ENCODE peak calls at places on chromosomes 16 and 17, in eight cellular contexts. T, L, V, B, D, U, I and P are unnamed samples.

GRCh38 chr17:30950669-30951399 is 20.0 kb upstream of the RNF135 start:
- DNase-seq in T (no peak), L (peak; percentile 93), V (peak; percentile 81), B (peak; percentile 46), D (peak; percentile 87), U (no peak), I (peak; percentile 43), P (peak; percentile 91)

GRCh38 chr17:38349097-38349904 is 2.3 kb upstream of the SOCS7 start:
- DNase-seq in T (peak; percentile 88), L (peak; percentile 80), V (peak; percentile 87), B (peak; percentile 80), D (peak; percentile 91), U (no peak), I (peak; percentile 89), P (peak; percentile 90)

GRCh38 chr16:18782697-18783429 is 7.3 kb downstream of the RPS15A start:
- DNase-seq in T (no peak), L (no peak), V (no peak), B (no peak), D (no peak), U (no peak), I (no peak), P (no peak)

GRCh38 chr16:2819939-2820835 is 3.1 kb downstream of the PRSS21 start:
- DNase-seq in T (peak; percentile 27), L (no peak), V (no peak), B (no peak), D (peak; percentile 55), U (no peak), I (no peak), P (peak; percentile 6)

GRCh38 chr16:87144232-87144631 is 173.0 kb downstream of the C16orf95 start:
- DNase-seq in T (no peak), L (no peak), V (no peak), B (no peak), D (no peak), U (no peak), I (no peak), P (no peak)

GRCh38 chr16:89201467-89202377 is 1.4 kb upstream of the SLC22A31 start:
- DNase-seq in T (peak; percentile 90), L (peak; percentile 66), V (peak; percentile 87), B (peak; percentile 43), D (peak; percentile 75), U (no peak), I (peak; percentile 34), P (peak; percentile 91)

GRCh38 chr17:67682196-67682595 is 35.5 kb upstream of the NOL11 start:
- DNase-seq in T (no peak), L (no peak), V (no peak), B (no peak), D (no peak), U (no peak), I (no peak), P (no peak)

GRCh38 chr17:4072487-4073157 is 70.2 kb downstream of the ZZEF1 start:
- DNase-seq in T (no peak), L (peak; percentile 89), V (no peak), B (peak; percentile 70), D (no peak), U (no peak), I (no peak), P (no peak)

GRCh38 chr16:75402821-75403475 is 30.4 kb downstream of the CFDP1 start:
- DNase-seq in T (no peak), L (peak; percentile 60), V (peak; percentile 44), B (peak; percentile 74), D (no peak), U (no peak), I (no peak), P (no peak)

GRCh38 chr17:21287703-21288449 is 3.4 kb downstream of the MAP2K3 start:
- DNase-seq in T (peak; percentile 85), L (peak; percentile 97), V (peak; percentile 98), B (peak; percentile 97), D (peak; percentile 98), U (peak; percentile 82), I (peak; percentile 92), P (peak; percentile 99)
- H3K27ac ChIP-seq in T (peak overlapping the region; percentile 37), L (peak overlapping the region; percentile 90), V (peak overlapping the region; percentile 89), B (peak overlapping the region; percentile 99), D (peak overlapping the region; percentile 99), U (peak overlapping the region; percentile 97), I (peak overlapping the region; percentile 91), P (peak overlapping the region; percentile 98)

DNA sequence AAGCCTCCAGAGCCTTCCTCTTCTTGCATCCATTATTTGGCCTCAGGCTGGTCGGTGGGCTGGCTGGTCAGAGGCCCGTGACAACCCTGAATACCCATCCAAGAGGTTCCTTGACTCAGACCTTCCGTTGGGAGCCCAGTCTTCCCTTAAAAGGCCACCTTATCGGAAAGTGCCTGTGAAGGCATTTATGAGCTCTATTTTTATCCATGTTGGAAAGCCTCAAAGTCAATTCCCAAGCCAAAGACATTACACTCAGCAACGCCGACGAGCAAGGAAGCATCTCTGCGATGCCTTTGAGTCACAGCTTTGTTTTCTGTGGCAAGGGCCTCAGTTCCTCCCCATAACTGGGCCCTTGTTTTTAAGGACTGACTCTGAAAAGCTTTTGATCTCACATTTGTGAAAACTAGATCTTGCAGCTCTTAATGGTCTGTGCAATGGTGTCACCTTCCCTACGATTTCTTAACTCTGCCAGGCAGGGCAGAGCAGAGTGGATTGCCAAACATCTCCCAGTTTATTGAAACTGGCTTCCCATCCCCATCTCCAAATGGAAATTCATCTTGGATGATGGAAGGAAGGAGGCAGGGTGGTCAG is 13.3 kb upstream of the SPOP start:
- DNase-seq in T (no peak), L (no peak), V (no peak), B (peak; percentile 71), D (peak; percentile 93), U (no peak), I (peak; percentile 87), P (peak; percentile 25)
- TF ChIP-seq POLR2A in T (no peak), L (no peak), V (no peak), B (no peak), D (peak; percentile 67), U (no peak), I (peak; percentile 48), P (no peak)

DNA sequence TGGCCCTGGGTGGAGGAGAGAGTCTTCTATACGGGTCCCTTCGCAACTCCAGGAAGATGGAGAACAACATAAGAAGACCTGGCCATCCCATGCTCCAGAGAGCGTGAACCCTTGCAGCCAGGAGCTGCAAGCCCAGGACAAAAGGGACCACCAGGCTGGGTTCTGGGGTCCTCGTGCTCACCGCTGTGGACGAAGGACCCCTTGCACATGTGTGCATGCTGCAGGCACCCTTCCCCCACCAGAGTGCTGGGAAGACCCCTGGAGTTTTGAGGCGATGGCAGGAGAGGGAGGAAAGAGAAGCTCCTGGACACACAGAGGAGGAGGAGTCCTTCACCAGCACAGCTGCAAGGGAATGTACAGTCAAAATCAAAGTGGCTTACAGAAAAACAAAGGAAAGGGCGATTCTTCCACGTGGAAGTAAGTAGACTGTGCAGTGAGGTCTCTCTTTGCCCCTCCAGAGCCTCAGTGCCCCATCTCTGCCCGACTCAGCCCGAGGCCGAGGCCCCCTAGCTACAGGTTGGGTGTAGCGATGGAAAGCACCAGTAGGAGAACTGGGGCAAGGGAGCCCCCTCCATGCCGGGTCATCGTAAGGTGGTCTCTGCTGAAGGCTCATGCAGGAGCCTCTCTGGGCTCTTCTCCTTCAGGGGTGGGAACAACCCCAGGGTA is 51.3 kb downstream of the PIMREG start:
- DNase-seq in T (peak; percentile 34), L (no peak), V (no peak), B (no peak), D (peak; percentile 27), U (no peak), I (no peak), P (no peak)
- TF ChIP-seq CTCF in T (no peak), L (peak; percentile 8), V (no peak), B (no peak), D (no peak), U (no peak), I (no peak), P (no peak)

GRCh38 chr17:28812980-28813377 is 29.6 kb downstream of the FAM222B start:
- DNase-seq in T (no peak), L (peak; percentile 71), V (no peak), B (peak; percentile 70), D (no peak), U (no peak), I (no peak), P (no peak)
- H3K27ac ChIP-seq in T (no peak overlapping the region), L (peak overlapping the region; percentile 96), V (peak overlapping the region; percentile 94), B (peak overlapping the region; percentile 95), D (peak overlapping the region; percentile 95), U (peak overlapping the region; percentile 96), I (peak overlapping the region; percentile 90), P (peak overlapping the region; percentile 91)

GRCh38 chr16:30091474-30092372 is at the start of gene TBX6:
- DNase-seq in T (peak; percentile 95), L (peak; percentile 81), V (peak; percentile 91), B (peak; percentile 92), D (peak; percentile 96), U (peak; percentile 69), I (peak; percentile 87), P (peak; percentile 96)
- TF ChIP-seq POLR2A in T (no peak), L (no peak), V (peak; percentile 53), B (peak; percentile 62), D (no peak), U (peak; percentile 12), I (peak; percentile 52), P (peak; percentile 54)